ENCODE peak calls at places on chromosome 3, in nine cellular contexts. Z is heart left ventricle; W is hepatocyte; Q is DND-41; G is A549; N is CD8-positive, alpha-beta memory T cell; R is heart right ventricle; B is tibial artery; I is testis. F is an unnamed sample.

GRCh38 chr3:14425574-14426304 is 23.3 kb downstream of the SLC6A6 start:
- DNase-seq in Z (no peak), W (no peak), Q (peak; percentile 18), G (no peak), N (peak; percentile 40), R (no peak), B (no peak), I (no peak), F (no peak)

GRCh38 chr3:56812749-56813655 is 11.3 kb upstream of the ARHGEF3 start:
- DNase-seq in Z (no peak), W (peak; percentile 45), Q (no peak), G (no peak), N (no peak), R (no peak), B (no peak), I (no peak), F (no peak)

GRCh38 chr3:195042741-195043611 is 228.0 kb downstream of the XXYLT1 start:
- DNase-seq in Z (no peak), W (peak; percentile 8), Q (no peak), G (no peak), N (no peak), R (no peak), B (peak; percentile 33), I (no peak), F (no peak)

GRCh38 chr3:190175490-190175889 is 54.8 kb upstream of the P3H2 start:
- DNase-seq in Z (no peak), W (no peak), Q (no peak), G (no peak), N (no peak), R (no peak), B (no peak), I (no peak), F (no peak)

GRCh38 chr3:161212892-161213291 is 8.2 kb upstream of the NMD3 start:
- DNase-seq in Z (no peak), W (no peak), Q (no peak), G (no peak), N (no peak), R (no peak), B (no peak), I (no peak), F (no peak)

GRCh38 chr3:193563999-193564398 is 9.3 kb upstream of the ATP13A4 start:
- DNase-seq in Z (no peak), W (peak; percentile 17), Q (no peak), G (no peak), N (no peak), R (no peak), B (no peak), I (no peak), F (no peak)

GRCh38 chr3:145005427-145005826 is 1033.8 kb downstream of the DIPK2A start:
- DNase-seq in Z (no peak), W (no peak), Q (no peak), G (no peak), N (no peak), R (no peak), B (no peak), I (no peak), F (no peak)

GRCh38 chr3:115857518-115858136 is 234.3 kb downstream of the GAP43 start:
- DNase-seq in Z (no peak), W (no peak), Q (no peak), G (no peak), N (no peak), R (no peak), B (no peak), I (no peak), F (no peak)

GRCh38 chr3:177361042-177361938 is 164.0 kb upstream of the TBL1XR1 start:
- DNase-seq in Z (peak; percentile 23), W (no peak), Q (no peak), G (no peak), N (peak; percentile 14), R (no peak), B (no peak), I (no peak), F (no peak)

GRCh38 chr3:113606539-113607218 is 74.3 kb downstream of the SIDT1 start:
- DNase-seq in Z (no peak), W (no peak), Q (peak; percentile 86), G (no peak), N (peak; percentile 33), R (no peak), B (no peak), I (peak; percentile 62), F (no peak)

GRCh38 chr3:197256104-197256503 is 42.3 kb downstream of the DLG1 start:
- DNase-seq in Z (no peak), W (no peak), Q (no peak), G (no peak), N (no peak), R (no peak), B (no peak), I (no peak), F (no peak)

GRCh38 chr3:14423197-14423743 is 20.9 kb downstream of the SLC6A6 start:
- DNase-seq in Z (no peak), W (peak; percentile 67), Q (no peak), G (no peak), N (no peak), R (no peak), B (no peak), I (no peak), F (no peak)

GRCh38 chr3:130601662-130602061 is 84.7 kb downstream of the COL6A6 start:
- DNase-seq in Z (no peak), W (no peak), Q (no peak), G (no peak), N (no peak), R (no peak), B (no peak), I (no peak), F (no peak)

GRCh38 chr3:87771338-87772059 is 287.3 kb downstream of the CGGBP1 start:
- DNase-seq in Z (no peak), W (peak; percentile 54), Q (peak; percentile 29), G (no peak), N (peak; percentile 26), R (no peak), B (no peak), I (peak; percentile 36), F (peak; percentile 21)

GRCh38 chr3:169363318-169363717 is 300.2 kb downstream of the MECOM start:
- DNase-seq in Z (no peak), W (no peak), Q (no peak), G (no peak), N (no peak), R (no peak), B (no peak), I (no peak), F (no peak)

GRCh38 chr3:38004415-38005075 is 14.0 kb downstream of the VILL start:
- DNase-seq in Z (peak; percentile 64), W (peak; percentile 91), Q (peak; percentile 58), G (peak; percentile 55), N (no peak), R (peak; percentile 65), B (peak; percentile 78), I (peak; percentile 87), F (peak; percentile 64)

GRCh38 chr3:38574411-38575278 is 74.8 kb downstream of the SCN5A start:
- DNase-seq in Z (peak; percentile 6), W (peak; percentile 8), Q (no peak), G (no peak), N (no peak), R (no peak), B (peak; percentile 55), I (peak; percentile 2), F (peak; percentile 79)

GRCh38 chr3:114878119-114878839 is 268.8 kb downstream of the ZBTB20 start:
- DNase-seq in Z (no peak), W (no peak), Q (no peak), G (no peak), N (no peak), R (no peak), B (no peak), I (no peak), F (no peak)

GRCh38 chr3:18808423-18808822 is 339.9 kb upstream of the KCNH8 start:
- DNase-seq in Z (no peak), W (no peak), Q (no peak), G (no peak), N (no peak), R (no peak), B (no peak), I (no peak), F (no peak)

GRCh38 chr3:58490860-58491501 is 915 bp upstream of the KCTD6 start:
- DNase-seq in Z (peak; percentile 12), W (no peak), Q (no peak), G (no peak), N (no peak), R (peak; percentile 42), B (peak; percentile 71), I (no peak), F (no peak)

GRCh38 chr3:58492385-58492970 is 582 bp downstream of the KCTD6 start:
- DNase-seq in Z (no peak), W (no peak), Q (peak; percentile 40), G (no peak), N (peak; percentile 30), R (no peak), B (no peak), I (no peak), F (no peak)

GRCh38 chr3:58488962-58489361 is 2.9 kb upstream of the KCTD6 start:
- DNase-seq in Z (no peak), W (no peak), Q (no peak), G (no peak), N (no peak), R (no peak), B (no peak), I (no peak), F (no peak)

GRCh38 chr3:58494107-58494506 is 2.2 kb downstream of the KCTD6 start:
- DNase-seq in Z (no peak), W (no peak), Q (no peak), G (no peak), N (no peak), R (no peak), B (no peak), I (no peak), F (no peak)

GRCh38 chr3:58491506-58492384 is at the start of gene KCTD6:
- DNase-seq in Z (peak; percentile 94), W (peak; percentile 98), Q (peak; percentile 88), G (peak; percentile 56), N (peak; percentile 86), R (peak; percentile 96), B (peak; percentile 95), I (peak; percentile 93), F (peak; percentile 91)
- H3K4me1 ChIP-seq in Z (peaks cover 23% of the 10 kb centered on the region), W (peaks cover 33% of the 10 kb centered on the region), Q (peaks cover 40% of the 10 kb centered on the region), G (peaks cover 45% of the 10 kb centered on the region), N (peaks cover 40% of the 10 kb centered on the region), R (peaks cover 73% of the 10 kb centered on the region), B (no peaks in the 10 kb centered on the region), I (peaks cover 21% of the 10 kb centered on the region), F (no peaks in the 10 kb centered on the region)

GRCh38 chr3:48429416-48430358 is at the start of gene PLXNB1:
- DNase-seq in Z (peak; percentile 41), W (peak; percentile 93), Q (peak; percentile 65), G (peak; percentile 42), N (peak; percentile 70), R (peak; percentile 58), B (peak; percentile 93), I (peak; percentile 86), F (peak; percentile 39)
- H3K4me1 ChIP-seq in Z (peaks cover 18% of the 10 kb centered on the region), W (peaks cover 79% of the 10 kb centered on the region), Q (peaks cover 26% of the 10 kb centered on the region), G (peaks cover 69% of the 10 kb centered on the region), N (peaks cover 13% of the 10 kb centered on the region), R (peaks cover 43% of the 10 kb centered on the region), B (no peaks in the 10 kb centered on the region), I (peaks cover 63% of the 10 kb centered on the region), F (no peaks in the 10 kb centered on the region)

GRCh38 chr3:171525437-171525836 is 65.2 kb upstream of the TNIK start:
- DNase-seq in Z (no peak), W (no peak), Q (no peak), G (no peak), N (no peak), R (no peak), B (no peak), I (no peak), F (no peak)
- H3K4me1 ChIP-seq in Z (no peaks in the 10 kb centered on the region), W (peaks cover 4% of the 10 kb centered on the region), Q (no peaks in the 10 kb centered on the region), G (peaks cover 23% of the 10 kb centered on the region), N (no peaks in the 10 kb centered on the region), R (peaks cover 10% of the 10 kb centered on the region), B (no peaks in the 10 kb centered on the region), I (no peaks in the 10 kb centered on the region), F (peaks cover 10% of the 10 kb centered on the region)

GRCh38 chr3:186784820-186785516 is 1.6 kb downstream of the EIF4A2 start:
- DNase-seq in Z (no peak), W (no peak), Q (no peak), G (no peak), N (no peak), R (no peak), B (no peak), I (no peak), F (no peak)
- H3K4me1 ChIP-seq in Z (peaks cover 30% of the 10 kb centered on the region), W (peaks cover 38% of the 10 kb centered on the region), Q (peaks cover 42% of the 10 kb centered on the region), G (peaks cover 42% of the 10 kb centered on the region), N (peaks cover 51% of the 10 kb centered on the region), R (peaks cover 56% of the 10 kb centered on the region), B (no peaks in the 10 kb centered on the region), I (peaks cover 23% of the 10 kb centered on the region), F (peaks cover 14% of the 10 kb centered on the region)

F was measured in BE2C.